ENCODE peak calls at places on chromosomes 11 and 22, in seven cellular contexts. T, W, D, S, B, R and C are unnamed samples.

GRCh38 chr11:3157381-3158130 is 7.6 kb downstream of the OSBPL5 start:
- DNase-seq in T (peak; percentile 38), W (no peak), D (no peak), S (no peak), B (no peak), R (no peak), C (no peak)

GRCh38 chr11:86484164-86484794 is 109.6 kb downstream of the CCDC81 start:
- DNase-seq in T (no peak), W (no peak), D (no peak), S (no peak), B (peak; percentile 95), R (no peak), C (peak; percentile 99)

GRCh38 chr11:6418199-6418957 is 516 bp downstream of the APBB1 start:
- DNase-seq in T (no peak), W (no peak), D (no peak), S (peak; percentile 19), B (no peak), R (no peak), C (peak; percentile 8)

GRCh38 chr11:47375546-47376085 is 2.7 kb downstream of the SPI1 start:
- DNase-seq in T (no peak), W (no peak), D (no peak), S (no peak), B (no peak), R (no peak), C (no peak)

GRCh38 chr11:112564228-112564955 is 303.7 kb upstream of the PLET1 start:
- DNase-seq in T (no peak), W (no peak), D (no peak), S (no peak), B (peak; percentile 60), R (peak; percentile 43), C (peak; percentile 64)

GRCh38 chr11:8056810-8057463 is 24.1 kb upstream of the TUB start:
- DNase-seq in T (no peak), W (no peak), D (no peak), S (no peak), B (peak; percentile 78), R (no peak), C (peak; percentile 92)

GRCh38 chr11:119798656-119799055 is 69.7 kb upstream of the NECTIN1 start:
- DNase-seq in T (no peak), W (no peak), D (no peak), S (no peak), B (no peak), R (no peak), C (no peak)

GRCh38 chr22:24553597-24554315 is 1.2 kb downstream of the GUCD1 start:
- DNase-seq in T (no peak), W (no peak), D (no peak), S (no peak), B (no peak), R (no peak), C (peak; percentile 29)

GRCh38 chr11:2796508-2797180 is 88.9 kb downstream of the CDKN1C start:
- DNase-seq in T (no peak), W (no peak), D (no peak), S (no peak), B (no peak), R (no peak), C (no peak)

GRCh38 chr11:27926469-27926868 is 181.5 kb downstream of the KIF18A start:
- DNase-seq in T (no peak), W (no peak), D (no peak), S (no peak), B (no peak), R (no peak), C (no peak)

GRCh38 chr11:12802418-12803085 is 128.3 kb downstream of the TEAD1 start:
- DNase-seq in T (no peak), W (no peak), D (no peak), S (no peak), B (peak; percentile 84), R (peak; percentile 98), C (peak; percentile 81)

GRCh38 chr11:57131080-57131790 is 50.5 kb upstream of the LRRC55 start:
- DNase-seq in T (no peak), W (no peak), D (no peak), S (no peak), B (peak; percentile 34), R (peak; percentile 31), C (peak; percentile 35)

GRCh38 chr11:70788247-70789022 is 390.1 kb downstream of the CTTN start:
- DNase-seq in T (no peak), W (no peak), D (no peak), S (no peak), B (peak; percentile 75), R (no peak), C (peak; percentile 83)

GRCh38 chr11:102437026-102437425 is 15.5 kb downstream of the TMEM123 start:
- DNase-seq in T (no peak), W (no peak), D (no peak), S (no peak), B (peak; percentile 46), R (no peak), C (no peak)

GRCh38 chr22:19674129-19674928 is 40.0 kb upstream of the SEPTIN5 start:
- DNase-seq in T (no peak), W (no peak), D (no peak), S (no peak), B (peak; percentile 38), R (no peak), C (peak; percentile 43)

GRCh38 chr22:24592144-24592845 is 578 bp downstream of the LRRC75B start:
- DNase-seq in T (no peak), W (no peak), D (no peak), S (peak; percentile 24), B (no peak), R (no peak), C (peak; percentile 40)

GRCh38 chr11:111745719-111746504 is 20.3 kb downstream of the PPP2R1B start:
- DNase-seq in T (no peak), W (no peak), D (no peak), S (no peak), B (peak; percentile 51), R (no peak), C (peak; percentile 68)

GRCh38 chr11:89491141-89491690 is at the start of gene NOX4:
- DNase-seq in T (no peak), W (peak; percentile 4), D (no peak), S (no peak), B (peak; percentile 63), R (no peak), C (peak; percentile 61)

GRCh38 chr22:37442537-37442936 is 15.3 kb upstream of the ELFN2 start:
- DNase-seq in T (no peak), W (no peak), D (no peak), S (no peak), B (peak; percentile 61), R (no peak), C (peak; percentile 57)

GRCh38 chr11:114154271-114155047 is 94.9 kb downstream of the ZBTB16 start:
- DNase-seq in T (no peak), W (no peak), D (no peak), S (no peak), B (peak; percentile 99), R (no peak), C (peak; percentile 97)

GRCh38 chr11:42766191-42766590 is 545.6 kb upstream of the API5 start:
- DNase-seq in T (no peak), W (no peak), D (no peak), S (no peak), B (no peak), R (no peak), C (no peak)

GRCh38 chr22:33105501-33105911 is 47.3 kb upstream of the SYN3 start:
- DNase-seq in T (no peak), W (no peak), D (no peak), S (no peak), B (peak; percentile 38), R (no peak), C (no peak)

GRCh38 chr11:86596861-86597632 is 75.4 kb downstream of the ME3 start:
- DNase-seq in T (no peak), W (no peak), D (no peak), S (no peak), B (peak; percentile 83), R (peak; percentile 3), C (peak; percentile 90)

GRCh38 chr11:110907629-110908028 is 195.4 kb upstream of the ARHGAP20 start:
- DNase-seq in T (no peak), W (no peak), D (no peak), S (no peak), B (peak; percentile 87), R (no peak), C (peak; percentile 89)